ENCODE peak calls at places on chromosome 5, in nine cellular contexts. One of them, this sample, is unnamed.

GRCh38 chr5:38535281-38535750 is 21.1 kb downstream of the LIFR start:
- DNase-seq in GM23338: no peak
- DNase-seq in DND-41: no peak
- DNase-seq in mammary epithelial cell: no peak
- DNase-seq in fibroblast of lung: peak; percentile 70
- DNase-seq in osteoblast: no peak
- DNase-seq in H9: no peak
- DNase-seq in GM23248: peak; percentile 33
- DNase-seq in neural progenitor cell: no peak
- DNase-seq in this sample: peak; percentile 51

GRCh38 chr5:115440782-115441451 is 103.7 kb downstream of the FEM1C start:
- DNase-seq in DND-41: no peak
- DNase-seq in osteoblast: no peak
- DNase-seq in fibroblast of lung: no peak
- DNase-seq in GM23248: no peak
- DNase-seq in H9: no peak
- DNase-seq in mammary epithelial cell: peak; percentile 45
- DNase-seq in neural progenitor cell: no peak
- DNase-seq in GM23338: no peak
- DNase-seq in this sample: no peak

GRCh38 chr5:171571663-171572062 is 152.2 kb downstream of the FGF18 start:
- DNase-seq in H9: no peak
- DNase-seq in mammary epithelial cell: peak; percentile 69
- DNase-seq in GM23248: peak; percentile 67
- DNase-seq in GM23338: no peak
- DNase-seq in neural progenitor cell: no peak
- DNase-seq in fibroblast of lung: peak; percentile 76
- DNase-seq in DND-41: no peak
- DNase-seq in osteoblast: peak; percentile 94
- DNase-seq in this sample: peak; percentile 24

GRCh38 chr5:79225026-79225425 is 10.9 kb upstream of the JMY start:
- DNase-seq in osteoblast: no peak
- DNase-seq in GM23338: no peak
- DNase-seq in DND-41: no peak
- DNase-seq in neural progenitor cell: no peak
- DNase-seq in GM23248: peak; percentile 49
- DNase-seq in H9: no peak
- DNase-seq in fibroblast of lung: peak; percentile 15
- DNase-seq in mammary epithelial cell: no peak
- DNase-seq in this sample: no peak

GRCh38 chr5:77970891-77971290 is 194.8 kb upstream of the TBCA start:
- DNase-seq in DND-41: no peak
- DNase-seq in H9: no peak
- DNase-seq in mammary epithelial cell: no peak
- DNase-seq in neural progenitor cell: no peak
- DNase-seq in osteoblast: no peak
- DNase-seq in fibroblast of lung: no peak
- DNase-seq in GM23248: no peak
- DNase-seq in GM23338: no peak
- DNase-seq in this sample: no peak

GRCh38 chr5:112551437-112552018 is 132.5 kb upstream of the EPB41L4A start:
- DNase-seq in neural progenitor cell: peak; percentile 77
- DNase-seq in fibroblast of lung: peak; percentile 79
- DNase-seq in mammary epithelial cell: peak; percentile 35
- DNase-seq in GM23338: peak; percentile 77
- DNase-seq in GM23248: peak; percentile 83
- DNase-seq in H9: no peak
- DNase-seq in osteoblast: no peak
- DNase-seq in DND-41: peak; percentile 49
- DNase-seq in this sample: peak; percentile 85

GRCh38 chr5:103452089-103452488 is 110.5 kb downstream of the NUDT12 start:
- DNase-seq in DND-41: no peak
- DNase-seq in GM23248: no peak
- DNase-seq in osteoblast: no peak
- DNase-seq in neural progenitor cell: no peak
- DNase-seq in fibroblast of lung: no peak
- DNase-seq in mammary epithelial cell: no peak
- DNase-seq in H9: no peak
- DNase-seq in GM23338: no peak
- DNase-seq in this sample: no peak

GRCh38 chr5:454936-455335 is 12.0 kb downstream of the EXOC3 start:
- DNase-seq in H9: peak; percentile 30
- DNase-seq in GM23338: peak; percentile 39
- DNase-seq in GM23248: no peak
- DNase-seq in osteoblast: no peak
- DNase-seq in neural progenitor cell: no peak
- DNase-seq in DND-41: no peak
- DNase-seq in mammary epithelial cell: no peak
- DNase-seq in fibroblast of lung: no peak
- DNase-seq in this sample: no peak

GRCh38 chr5:138803935-138804334 is 50.7 kb downstream of the CTNNA1 start:
- DNase-seq in DND-41: no peak
- DNase-seq in neural progenitor cell: no peak
- DNase-seq in mammary epithelial cell: no peak
- DNase-seq in fibroblast of lung: no peak
- DNase-seq in H9: no peak
- DNase-seq in osteoblast: no peak
- DNase-seq in GM23248: no peak
- DNase-seq in GM23338: no peak
- DNase-seq in this sample: no peak

GRCh38 chr5:138807182-138807581 is 54.0 kb downstream of the CTNNA1 start:
- DNase-seq in fibroblast of lung: no peak
- DNase-seq in GM23338: no peak
- DNase-seq in mammary epithelial cell: no peak
- DNase-seq in GM23248: no peak
- DNase-seq in DND-41: no peak
- DNase-seq in osteoblast: no peak
- DNase-seq in neural progenitor cell: no peak
- DNase-seq in H9: no peak
- DNase-seq in this sample: no peak

GRCh38 chr5:138805096-138805495 is 51.9 kb downstream of the CTNNA1 start:
- DNase-seq in H9: no peak
- DNase-seq in fibroblast of lung: no peak
- DNase-seq in DND-41: no peak
- DNase-seq in neural progenitor cell: no peak
- DNase-seq in GM23338: no peak
- DNase-seq in osteoblast: no peak
- DNase-seq in mammary epithelial cell: no peak
- DNase-seq in GM23248: no peak
- DNase-seq in this sample: no peak

DNA sequence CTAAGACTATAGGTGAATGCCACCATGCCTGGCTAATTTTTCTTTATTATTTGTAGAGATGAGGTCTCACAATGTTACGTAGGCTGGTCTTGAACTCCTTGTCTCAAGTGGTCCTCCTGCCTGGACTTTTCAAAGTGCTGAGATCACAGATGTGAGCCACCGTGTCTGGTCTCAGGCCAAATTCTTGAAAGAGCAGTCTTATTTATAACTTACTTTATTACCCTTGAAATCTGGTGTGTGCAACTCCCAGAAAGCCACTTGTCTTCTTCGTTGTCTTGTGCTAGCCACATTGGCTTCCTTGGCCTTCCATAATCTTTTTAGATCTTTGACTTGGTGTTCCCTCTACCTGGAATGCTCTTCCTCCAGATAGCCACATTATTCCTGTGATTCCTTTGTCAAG is 50.1 kb downstream of the CTNNA1 start:
- DNase-seq in neural progenitor cell: no peak
- DNase-seq in GM23338: no peak
- DNase-seq in fibroblast of lung: no peak
- DNase-seq in mammary epithelial cell: no peak
- DNase-seq in DND-41: no peak
- DNase-seq in H9: no peak
- DNase-seq in osteoblast: no peak
- DNase-seq in GM23248: no peak
- DNase-seq in this sample: no peak
- H3K79me2 ChIP-seq in neural progenitor cell: peaks cover 97% of the 10 kb centered on the region
- H3K79me2 ChIP-seq in GM23338: peaks cover 97% of the 10 kb centered on the region
- H3K79me2 ChIP-seq in fibroblast of lung: peaks cover 51% of the 10 kb centered on the region
- H3K79me2 ChIP-seq in mammary epithelial cell: peaks cover 90% of the 10 kb centered on the region
- H3K79me2 ChIP-seq in DND-41: no peaks in the 10 kb centered on the region
- H3K79me2 ChIP-seq in H9: no peaks in the 10 kb centered on the region
- H3K79me2 ChIP-seq in osteoblast: peaks cover 95% of the 10 kb centered on the region
- H3K79me2 ChIP-seq in GM23248: peaks cover 99% of the 10 kb centered on the region
- H3K79me2 ChIP-seq in this sample: peaks cover 100% of the 10 kb centered on the region

DNA sequence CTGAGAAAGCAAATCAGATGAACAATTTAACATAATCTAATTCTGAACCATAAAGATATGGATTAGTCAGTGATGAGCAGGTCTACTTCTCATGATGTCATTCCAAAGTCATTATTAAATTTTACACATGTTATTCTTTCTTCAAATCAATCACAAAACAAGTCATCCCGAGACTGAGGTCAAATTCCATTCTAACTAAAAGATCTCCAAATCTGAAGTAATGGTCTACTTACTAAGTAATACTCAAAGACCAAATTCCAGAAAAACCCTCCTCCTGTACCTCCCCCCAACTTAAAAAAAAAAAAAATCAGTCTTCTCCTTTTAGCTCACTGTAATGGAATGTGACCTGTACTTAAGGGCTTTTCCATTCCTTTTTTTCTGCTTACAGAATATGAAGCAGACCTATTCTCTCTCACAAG is 4.7 kb downstream of the PFDN1 start:
- DNase-seq in mammary epithelial cell: peak; percentile 72
- DNase-seq in GM23248: peak; percentile 74
- DNase-seq in DND-41: no peak
- DNase-seq in H9: no peak
- DNase-seq in neural progenitor cell: no peak
- DNase-seq in fibroblast of lung: peak; percentile 16
- DNase-seq in GM23338: peak; percentile 15
- DNase-seq in osteoblast: peak; percentile 34
- DNase-seq in this sample: peak; percentile 13
- H3K79me2 ChIP-seq in mammary epithelial cell: peaks cover 84% of the 10 kb centered on the region
- H3K79me2 ChIP-seq in GM23248: peaks cover 85% of the 10 kb centered on the region
- H3K79me2 ChIP-seq in DND-41: peaks cover 94% of the 10 kb centered on the region
- H3K79me2 ChIP-seq in H9: peaks cover 10% of the 10 kb centered on the region
- H3K79me2 ChIP-seq in neural progenitor cell: peaks cover 96% of the 10 kb centered on the region
- H3K79me2 ChIP-seq in fibroblast of lung: peaks cover 53% of the 10 kb centered on the region
- H3K79me2 ChIP-seq in GM23338: peaks cover 94% of the 10 kb centered on the region
- H3K79me2 ChIP-seq in osteoblast: peaks cover 66% of the 10 kb centered on the region
- H3K79me2 ChIP-seq in this sample: peaks cover 90% of the 10 kb centered on the region

GRCh38 chr5:168088415-168089165 is 202.9 kb upstream of the WWC1 start:
- DNase-seq in GM23248: no peak
- DNase-seq in DND-41: no peak
- DNase-seq in neural progenitor cell: no peak
- DNase-seq in GM23338: no peak
- DNase-seq in mammary epithelial cell: no peak
- DNase-seq in H9: no peak
- DNase-seq in osteoblast: no peak
- DNase-seq in fibroblast of lung: no peak
- DNase-seq in this sample: no peak
- H3K79me2 ChIP-seq in GM23248: peaks cover 11% of the 10 kb centered on the region
- H3K79me2 ChIP-seq in DND-41: no peaks in the 10 kb centered on the region
- H3K79me2 ChIP-seq in neural progenitor cell: no peaks in the 10 kb centered on the region
- H3K79me2 ChIP-seq in GM23338: no peaks in the 10 kb centered on the region
- H3K79me2 ChIP-seq in mammary epithelial cell: no peaks in the 10 kb centered on the region
- H3K79me2 ChIP-seq in H9: no peaks in the 10 kb centered on the region
- H3K79me2 ChIP-seq in osteoblast: no peaks in the 10 kb centered on the region
- H3K79me2 ChIP-seq in fibroblast of lung: no peaks in the 10 kb centered on the region
- H3K79me2 ChIP-seq in this sample: no peaks in the 10 kb centered on the region

GRCh38 chr5:43631182-43631910 is 28.4 kb downstream of the NNT start:
- DNase-seq in mammary epithelial cell: peak; percentile 59
- DNase-seq in osteoblast: peak; percentile 41
- DNase-seq in GM23338: peak; percentile 98
- DNase-seq in DND-41: peak; percentile 44
- DNase-seq in fibroblast of lung: peak; percentile 89
- DNase-seq in neural progenitor cell: peak; percentile 93
- DNase-seq in H9: peak; percentile 66
- DNase-seq in GM23248: peak; percentile 91
- DNase-seq in this sample: peak; percentile 94
- H3K79me2 ChIP-seq in mammary epithelial cell: no peaks in the 10 kb centered on the region
- H3K79me2 ChIP-seq in osteoblast: peaks cover 44% of the 10 kb centered on the region
- H3K79me2 ChIP-seq in GM23338: no peaks in the 10 kb centered on the region
- H3K79me2 ChIP-seq in DND-41: peaks cover 17% of the 10 kb centered on the region
- H3K79me2 ChIP-seq in fibroblast of lung: no peaks in the 10 kb centered on the region
- H3K79me2 ChIP-seq in neural progenitor cell: no peaks in the 10 kb centered on the region
- H3K79me2 ChIP-seq in H9: no peaks in the 10 kb centered on the region
- H3K79me2 ChIP-seq in GM23248: peaks cover 7% of the 10 kb centered on the region
- H3K79me2 ChIP-seq in this sample: peaks cover 4% of the 10 kb centered on the region

GRCh38 chr5:87390576-87391199 is 22.0 kb downstream of the CCNH start:
- DNase-seq in fibroblast of lung: peak; percentile 14
- DNase-seq in mammary epithelial cell: no peak
- DNase-seq in GM23248: peak; percentile 31
- DNase-seq in GM23338: no peak
- DNase-seq in neural progenitor cell: no peak
- DNase-seq in H9: no peak
- DNase-seq in osteoblast: no peak
- DNase-seq in DND-41: no peak
- DNase-seq in this sample: no peak
- H3K79me2 ChIP-seq in fibroblast of lung: peaks cover 10% of the 10 kb centered on the region
- H3K79me2 ChIP-seq in mammary epithelial cell: peaks cover 18% of the 10 kb centered on the region
- H3K79me2 ChIP-seq in GM23248: peaks cover 50% of the 10 kb centered on the region
- H3K79me2 ChIP-seq in GM23338: no peaks in the 10 kb centered on the region
- H3K79me2 ChIP-seq in neural progenitor cell: no peaks in the 10 kb centered on the region
- H3K79me2 ChIP-seq in H9: no peaks in the 10 kb centered on the region
- H3K79me2 ChIP-seq in osteoblast: peaks cover 9% of the 10 kb centered on the region
- H3K79me2 ChIP-seq in DND-41: peaks cover 4% of the 10 kb centered on the region
- H3K79me2 ChIP-seq in this sample: no peaks in the 10 kb centered on the region

GRCh38 chr5:73654171-73654811 is 28.3 kb downstream of the ARHGEF28 start:
- DNase-seq in fibroblast of lung: no peak
- DNase-seq in GM23248: peak; percentile 41
- DNase-seq in H9: no peak
- DNase-seq in osteoblast: no peak
- DNase-seq in neural progenitor cell: no peak
- DNase-seq in DND-41: no peak
- DNase-seq in GM23338: peak; percentile 21
- DNase-seq in mammary epithelial cell: peak; percentile 100
- DNase-seq in this sample: peak; percentile 18

GRCh38 chr5:73652391-73652790 is 26.4 kb downstream of the ARHGEF28 start:
- DNase-seq in neural progenitor cell: no peak
- DNase-seq in fibroblast of lung: no peak
- DNase-seq in GM23248: no peak
- DNase-seq in osteoblast: no peak
- DNase-seq in mammary epithelial cell: no peak
- DNase-seq in GM23338: no peak
- DNase-seq in H9: no peak
- DNase-seq in DND-41: no peak
- DNase-seq in this sample: no peak

GRCh38 chr5:73655521-73656160 is 29.6 kb downstream of the ARHGEF28 start:
- DNase-seq in osteoblast: no peak
- DNase-seq in mammary epithelial cell: no peak
- DNase-seq in DND-41: no peak
- DNase-seq in neural progenitor cell: no peak
- DNase-seq in GM23338: no peak
- DNase-seq in GM23248: no peak
- DNase-seq in H9: no peak
- DNase-seq in fibroblast of lung: no peak
- DNase-seq in this sample: no peak

GRCh38 chr5:73649926-73650325 is 23.9 kb downstream of the ARHGEF28 start:
- DNase-seq in mammary epithelial cell: no peak
- DNase-seq in neural progenitor cell: no peak
- DNase-seq in GM23338: no peak
- DNase-seq in osteoblast: no peak
- DNase-seq in DND-41: no peak
- DNase-seq in fibroblast of lung: no peak
- DNase-seq in H9: no peak
- DNase-seq in GM23248: no peak
- DNase-seq in this sample: no peak

GRCh38 chr5:73654861-73655318 is 28.9 kb downstream of the ARHGEF28 start:
- DNase-seq in fibroblast of lung: no peak
- DNase-seq in GM23248: no peak
- DNase-seq in mammary epithelial cell: no peak
- DNase-seq in DND-41: no peak
- DNase-seq in GM23338: no peak
- DNase-seq in neural progenitor cell: no peak
- DNase-seq in H9: no peak
- DNase-seq in osteoblast: no peak
- DNase-seq in this sample: no peak
- H3K79me2 ChIP-seq in fibroblast of lung: peaks cover 3% of the 10 kb centered on the region
- H3K79me2 ChIP-seq in GM23248: peaks cover 56% of the 10 kb centered on the region
- H3K79me2 ChIP-seq in mammary epithelial cell: peaks cover 83% of the 10 kb centered on the region
- H3K79me2 ChIP-seq in DND-41: no peaks in the 10 kb centered on the region
- H3K79me2 ChIP-seq in GM23338: no peaks in the 10 kb centered on the region
- H3K79me2 ChIP-seq in neural progenitor cell: no peaks in the 10 kb centered on the region
- H3K79me2 ChIP-seq in H9: no peaks in the 10 kb centered on the region
- H3K79me2 ChIP-seq in osteoblast: peaks cover 67% of the 10 kb centered on the region
- H3K79me2 ChIP-seq in this sample: no peaks in the 10 kb centered on the region